ENCODE peak calls at places on chromosomes 12 and 14, in four cellular contexts. B is fibroblast of mammary gland, D is HTR-8/SVneo, Q is amniotic epithelial cell. L is an unnamed sample.

GRCh38 chr12:116053479-116054195 is 223.9 kb downstream of the MED13L start:
- DNase-seq in B (peak), D (no peak), Q (peak), L (peak)

GRCh38 chr12:3030821-3031415 is 46.3 kb upstream of the TSPAN9 start:
- DNase-seq in B (peak), D (no peak), Q (no peak), L (no peak)

GRCh38 chr14:23442721-23443356 is 7.4 kb upstream of the MYH7 start:
- DNase-seq in B (no peak), D (no peak), Q (no peak), L (no peak)

GRCh38 chr12:129063600-129063999 is 210.3 kb downstream of the GLT1D1 start:
- DNase-seq in B (no peak), D (no peak), Q (no peak), L (no peak)

GRCh38 chr14:90381999-90382451 is 14.8 kb upstream of the CALM1 start:
- DNase-seq in B (peak), D (no peak), Q (no peak), L (no peak)

GRCh38 chr12:125271850-125272249 is 206.6 kb downstream of the AACS start:
- DNase-seq in B (no peak), D (no peak), Q (no peak), L (no peak)

GRCh38 chr14:22883191-22883976 is at the start of gene REM2:
- DNase-seq in B (no peak), D (no peak), Q (no peak), L (no peak)

GRCh38 chr12:70576341-70577282 is 60.6 kb downstream of the PTPRB start:
- DNase-seq in B (peak), D (peak), Q (peak), L (no peak)

GRCh38 chr14:94038921-94039629 is 12.9 kb downstream of the OTUB2 start:
- DNase-seq in B (no peak), D (no peak), Q (no peak), L (no peak)

GRCh38 chr14:66405158-66405557 is 81.0 kb upstream of the CCDC196 start:
- DNase-seq in B (peak), D (no peak), Q (peak), L (no peak)

GRCh38 chr12:62744551-62744950 is 190.4 kb downstream of the PPM1H start:
- DNase-seq in B (no peak), D (no peak), Q (no peak), L (no peak)

GRCh38 chr12:124506145-124506831 is 61.1 kb downstream of the NCOR2 start:
- DNase-seq in B (peak), D (no peak), Q (peak), L (peak)

GRCh38 chr12:71890475-71890874 is 48.2 kb upstream of the TPH2 start:
- DNase-seq in B (no peak), D (no peak), Q (no peak), L (no peak)

GRCh38 chr14:77988966-77989365 is 181.2 kb upstream of the NRXN3 start:
- DNase-seq in B (peak), D (no peak), Q (no peak), L (no peak)

GRCh38 chr12:99386907-99387306 is 260.6 kb upstream of the GARIN6 start:
- DNase-seq in B (peak), D (peak), Q (no peak), L (no peak)

GRCh38 chr12:549476-550082 is 89.8 kb downstream of the B4GALNT3 start:
- DNase-seq in B (no peak), D (no peak), Q (no peak), L (no peak)

GRCh38 chr12:119354187-119354586 is 19.7 kb downstream of the CCDC60 start:
- DNase-seq in B (no peak), D (no peak), Q (no peak), L (no peak)

GRCh38 chr12:40692617-40693502 is 621 bp downstream of the CNTN1 start:
- DNase-seq in B (no peak), D (no peak), Q (no peak), L (peak)

GRCh38 chr14:28407931-28408330 is 358.7 kb upstream of the FOXG1 start:
- DNase-seq in B (no peak), D (no peak), Q (no peak), L (no peak)

GRCh38 chr14:103002578-103003350 is 54.6 kb downstream of the CDC42BPB start:
- DNase-seq in B (no peak), D (no peak), Q (no peak), L (peak)

GRCh38 chr12:19018302-19018980 is 111.1 kb upstream of the PLEKHA5 start:
- DNase-seq in B (peak), D (no peak), Q (peak), L (no peak)

GRCh38 chr12:12008232-12008850 is 62.4 kb upstream of the BCL2L14 start:
- DNase-seq in B (no peak), D (no peak), Q (no peak), L (no peak)

GRCh38 chr12:57826400-57826799 is 7.9 kb upstream of the AVIL start:
- DNase-seq in B (no peak), D (no peak), Q (no peak), L (no peak)

GRCh38 chr14:95663226-95663797 is 22.9 kb upstream of the TCL1B start:
- DNase-seq in B (no peak), D (no peak), Q (no peak), L (no peak)

GRCh38 chr12:52573306-52573705 is 337 bp downstream of the KRT74 start:
- DNase-seq in B (no peak), D (no peak), Q (no peak), L (no peak)

GRCh38 chr12:27161458-27162228 is 79.3 kb upstream of the C12orf71 start:
- DNase-seq in B (peak), D (no peak), Q (no peak), L (no peak)

GRCh38 chr14:80621701-80622100 is 319.8 kb downstream of the CEP128 start:
- DNase-seq in B (peak), D (peak), Q (peak), L (no peak)

GRCh38 chr14:36805116-36805515 is 143.5 kb downstream of the PAX9 start:
- DNase-seq in B (peak), D (no peak), Q (peak), L (no peak)

GRCh38 chr12:131454418-131455217 is 256.3 kb upstream of the SFSWAP start:
- DNase-seq in B (peak), D (peak), Q (no peak), L (no peak)

L was measured in suprapubic skin.